ENCODE peak calls at places on chromosomes 3 and 15, in four cellular contexts. D, N, M and T are unnamed samples.

GRCh38 chr3:58392191-58392590 is 41.4 kb downstream of the PDHB start:
- DNase-seq in M (no peak), N (no peak), D (no peak), T (no peak)

GRCh38 chr15:92883643-92884458 is 16.3 kb upstream of the CHD2 start:
- DNase-seq in N (no peak), M (no peak), D (no peak), T (no peak)

GRCh38 chr3:107877936-107878335 is 212.9 kb downstream of the CD47 start:
- DNase-seq in D (no peak), M (no peak), N (no peak), T (no peak)

GRCh38 chr3:46903341-46904302 is 26.1 kb downstream of the PTH1R start:
- DNase-seq in M (peak), D (no peak), N (no peak), T (no peak)

GRCh38 chr15:92410544-92410943 is 16.9 kb downstream of the ST8SIA2 start:
- DNase-seq in N (no peak), M (no peak), D (no peak), T (no peak)

GRCh38 chr3:123755085-123755484 is 129.0 kb downstream of the MYLK start:
- DNase-seq in M (no peak), D (no peak), N (no peak), T (no peak)

GRCh38 chr3:184099806-184100686 is 3.2 kb downstream of the HTR3E start:
- DNase-seq in N (no peak), M (no peak), D (no peak), T (peak)

GRCh38 chr3:53708001-53708621 is 138.1 kb downstream of the CHDH start:
- DNase-seq in D (no peak), M (peak), N (no peak), T (no peak)

GRCh38 chr15:65395567-65396185 is 17.9 kb upstream of the IGDCC3 start:
- DNase-seq in M (no peak), D (no peak), N (no peak), T (no peak)

GRCh38 chr3:157467165-157467564 is 30.5 kb downstream of the PTX3 start:
- DNase-seq in N (no peak), M (no peak), D (no peak), T (no peak)